ENCODE peak calls at places on chromosomes 5 and 9, in ten cellular contexts. P, T, A, B, Q, Z, Y, X, V and S are unnamed samples. For H3K4me1, the result is how much of the 10 kb centered on the place peaks cover.

GRCh38 chr5:101278011-101278687 is 375.1 kb upstream of the ST8SIA4 start:
- DNase-seq in Y (no peak), V (no peak), Z (no peak), P (no peak), Q (no peak), B (no peak), A (no peak), T (peak), X (no peak), S (no peak)

GRCh38 chr9:115416299-115416698 is 298.3 kb upstream of the TNC start:
- DNase-seq in Y (no peak), X (no peak), B (no peak), T (no peak), P (no peak), V (no peak), Z (no peak), A (no peak), Q (no peak), S (no peak)

GRCh38 chr5:68330564-68330963 is 115.0 kb downstream of the PIK3R1 start:
- DNase-seq in Y (no peak), V (no peak), Q (no peak), Z (no peak), B (no peak), P (no peak), X (no peak), T (no peak), A (no peak), S (no peak)

GRCh38 chr9:113973963-113974413 is 97.9 kb downstream of the ZNF618 start:
- DNase-seq in P (no peak), X (no peak), A (no peak), T (no peak), V (no peak), Q (no peak), B (no peak), Z (no peak), Y (no peak), S (peak)

GRCh38 chr5:111930407-111930806 is 173.4 kb upstream of the NREP start:
- DNase-seq in A (no peak), P (no peak), X (no peak), Y (no peak), Z (no peak), Q (no peak), V (no peak), T (peak), B (no peak), S (no peak)

GRCh38 chr5:160133071-160133917 is 14.0 kb upstream of the PWWP2A start:
- DNase-seq in A (no peak), V (no peak), Y (peak), T (peak), Q (peak), P (peak), X (no peak), B (no peak), Z (peak), S (peak)

GRCh38 chr5:111694183-111694582 is 62.8 kb downstream of the NREP start:
- DNase-seq in X (no peak), A (no peak), Q (no peak), B (no peak), Y (no peak), P (no peak), V (no peak), Z (no peak), T (peak), S (no peak)

GRCh38 chr9:104987743-104988142 is 59.8 kb upstream of the ABCA1 start:
- DNase-seq in Y (no peak), Q (no peak), X (no peak), T (no peak), V (no peak), P (no peak), B (no peak), A (no peak), Z (no peak), S (no peak)

GRCh38 chr9:133634024-133634691 is 2.0 kb upstream of the DBH start:
- DNase-seq in A (no peak), P (no peak), B (no peak), X (no peak), T (no peak), Z (no peak), V (no peak), Q (no peak), Y (no peak), S (no peak)

GRCh38 chr5:173474881-173475287 is 141.6 kb downstream of the BOD1 start:
- DNase-seq in P (no peak), B (no peak), Q (no peak), A (no peak), Y (no peak), V (no peak), T (peak), X (no peak), Z (no peak), S (no peak)

GRCh38 chr9:114483499-114483898 is 21.8 kb downstream of the WHRN start:
- DNase-seq in T (no peak), X (no peak), Y (no peak), Z (no peak), P (no peak), Q (no peak), B (no peak), A (no peak), V (no peak), S (no peak)

GRCh38 chr9:135905380-135906282 is 1.7 kb downstream of the CAMSAP1 start:
- DNase-seq in V (no peak), Z (no peak), Q (no peak), P (peak), B (no peak), A (no peak), T (peak), X (peak), Y (no peak), S (no peak)

GRCh38 chr9:11356101-11356500 is 743.3 kb upstream of the PTPRD start:
- DNase-seq in Q (no peak), B (no peak), T (no peak), Z (no peak), Y (no peak), A (no peak), X (no peak), V (no peak), P (no peak), S (no peak)

GRCh38 chr9:115058684-115059315 is 59.2 kb downstream of the TNC start:
- DNase-seq in A (no peak), Z (no peak), B (no peak), T (peak), V (no peak), Y (no peak), X (no peak), Q (no peak), P (no peak), S (no peak)

GRCh38 chr9:70255521-70255920 is 3.3 kb upstream of the SMC5 start:
- DNase-seq in B (no peak), Z (no peak), T (peak), P (no peak), X (no peak), V (no peak), A (no peak), Q (no peak), Y (no peak), S (no peak)

GRCh38 chr9:87594662-87595061 is 97.0 kb downstream of the DAPK1 start:
- DNase-seq in T (no peak), V (no peak), A (no peak), Z (no peak), Q (no peak), B (no peak), X (no peak), Y (no peak), P (no peak), S (peak)

GRCh38 chr5:78779771-78780616 is 131.4 kb upstream of the LHFPL2 start:
- DNase-seq in X (no peak), V (no peak), T (peak), Q (no peak), Z (peak), B (no peak), Y (no peak), A (no peak), P (no peak), S (no peak)

GRCh38 chr5:147332643-147333042 is 97.8 kb downstream of the STK32A start:
- DNase-seq in Q (no peak), T (no peak), Y (no peak), X (no peak), Z (no peak), V (no peak), B (no peak), A (no peak), P (no peak), S (no peak)

GRCh38 chr9:91740713-91741112 is 209.3 kb downstream of the ROR2 start:
- DNase-seq in X (no peak), Z (no peak), P (peak), A (no peak), T (peak), V (peak), Y (peak), B (no peak), Q (no peak), S (peak)

GRCh38 chr9:76868897-76869296 is 37.0 kb downstream of the PRUNE2 start:
- DNase-seq in B (no peak), Z (no peak), Q (no peak), T (no peak), P (no peak), A (no peak), Y (no peak), X (no peak), V (no peak), S (no peak)

GRCh38 chr9:116469128-116469527 is 218.0 kb upstream of the TRIM32 start:
- DNase-seq in Q (no peak), X (no peak), T (no peak), B (no peak), Z (no peak), V (no peak), Y (no peak), P (no peak), A (no peak), S (no peak)

GRCh38 chr9:3241290-3241689 is 284.5 kb downstream of the RFX3 start:
- DNase-seq in Y (no peak), Z (no peak), T (peak), A (no peak), B (no peak), P (peak), X (no peak), Q (no peak), V (no peak), S (peak)

GRCh38 chr9:136277746-136278145 is 26.1 kb downstream of the CCDC187 start:
- DNase-seq in T (no peak), V (no peak), A (no peak), P (no peak), X (no peak), B (no peak), Y (no peak), Z (no peak), Q (no peak), S (no peak)

GRCh38 chr9:29802454-29802853 is 2229.2 kb upstream of the C9orf72 start:
- DNase-seq in T (no peak), Q (no peak), Y (no peak), X (no peak), V (no peak), A (no peak), Z (no peak), P (no peak), B (no peak), S (no peak)

GRCh38 chr9:35195683-35196082 is 33.9 kb downstream of the UNC13B start:
- DNase-seq in V (no peak), A (no peak), B (no peak), Y (no peak), Q (no peak), X (no peak), P (no peak), Z (peak), T (peak), S (no peak)

GRCh38 chr9:35191105-35191504 is 29.3 kb downstream of the UNC13B start:
- DNase-seq in X (no peak), Z (no peak), B (no peak), P (no peak), T (no peak), Y (no peak), V (no peak), Q (no peak), A (no peak), S (no peak)

GRCh38 chr9:35198191-35198590 is 36.4 kb downstream of the UNC13B start:
- DNase-seq in T (no peak), Z (no peak), Q (no peak), V (no peak), B (no peak), Y (no peak), X (no peak), P (no peak), A (no peak), S (no peak)

DNA sequence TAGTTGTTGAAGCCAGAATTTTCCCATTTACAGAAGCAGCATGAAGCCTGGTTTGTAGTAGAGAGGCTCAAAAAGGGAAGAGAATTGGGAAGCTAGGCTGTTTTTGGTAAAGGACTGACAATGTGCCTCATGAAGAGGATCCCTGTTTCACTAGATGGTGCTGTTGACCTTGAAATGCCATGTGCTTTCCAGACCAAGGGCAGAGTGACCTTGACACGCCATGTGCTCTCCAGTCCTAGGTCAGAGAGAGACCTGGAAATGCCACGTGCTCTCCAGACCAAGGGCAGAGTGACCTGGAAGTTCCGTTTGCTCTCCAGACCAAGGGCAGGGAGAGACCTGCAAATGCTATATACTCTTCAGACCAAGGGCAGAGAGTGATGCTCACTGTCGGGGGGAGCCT is 32.0 kb downstream of the UNC13B start:
- DNase-seq in X (no peak), A (no peak), Y (no peak), P (no peak), Z (no peak), Q (no peak), T (peak), V (no peak), B (no peak), S (no peak)
- TF ChIP-seq CTCF in X (peak), A (no peak), Y (no peak), P (no peak), Z (peak), Q (peak), T (no peak), V (no peak), B (no peak), S (no peak)

GRCh38 chr5:25754895-25755294 is 1110.1 kb upstream of the CDH10 start:
- DNase-seq in Q (no peak), P (no peak), Y (no peak), X (peak), T (no peak), A (no peak), B (no peak), V (no peak), Z (no peak), S (no peak)
- H3K4me1 ChIP-seq in Q (under half), P (under half), Y (under half), X (under half), T (under half), A (under half), B (under half), V (under half), Z (under half), S (under half)

DNA sequence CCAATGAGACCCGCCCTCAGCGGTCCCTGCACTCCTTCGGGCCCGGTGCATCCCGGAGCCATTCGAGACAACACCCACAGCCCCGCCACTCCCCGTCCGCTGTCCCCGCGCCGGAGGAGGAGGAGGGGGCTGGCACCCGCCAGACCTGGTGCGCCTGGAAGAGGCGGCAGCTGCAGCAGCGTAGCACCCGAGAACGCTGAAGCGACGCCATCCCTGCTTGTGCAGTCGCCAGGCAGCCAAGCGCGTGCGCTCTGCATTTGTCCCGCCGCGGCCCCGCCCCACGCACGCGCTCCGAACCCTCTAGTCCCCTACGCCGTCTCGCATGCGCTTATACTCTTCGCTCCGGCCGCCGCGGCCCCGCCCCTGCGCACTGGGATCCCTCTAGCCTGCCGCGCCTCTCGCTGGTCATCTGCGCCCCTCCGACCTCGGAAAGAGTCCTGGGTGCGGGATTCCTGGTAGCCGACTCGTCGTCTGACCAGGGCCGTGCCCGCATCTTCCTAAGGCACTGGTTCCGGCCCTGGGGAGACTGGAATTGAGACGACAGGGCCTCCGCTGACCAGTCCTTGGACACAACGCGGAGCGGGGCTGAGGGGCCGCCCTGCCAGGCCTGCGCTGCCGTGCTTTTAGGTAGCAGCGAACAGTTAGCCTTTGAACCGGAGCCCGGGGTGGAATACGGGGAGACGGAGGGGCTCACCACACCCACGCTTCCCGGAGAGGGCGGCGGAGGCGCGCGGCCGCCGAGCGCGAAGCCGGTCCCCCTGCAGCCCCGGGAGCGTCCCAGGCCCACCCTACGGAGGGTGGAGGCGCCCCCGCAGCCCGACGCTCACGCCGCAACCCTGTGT is at the start of gene MRNIP:
- DNase-seq in T (peak), Z (peak), B (peak), V (peak), X (peak), Y (peak), Q (peak), A (peak), P (peak), S (peak)
- TF ChIP-seq CTCF in T (no peak), Z (peak), B (peak), V (no peak), X (no peak), Y (no peak), Q (peak), A (no peak), P (peak), S (no peak)

GRCh38 chr5:151153766-151154272 is 3.8 kb downstream of the ANXA6 start:
- DNase-seq in P (no peak), V (no peak), Y (no peak), B (no peak), A (no peak), X (no peak), Q (no peak), T (no peak), Z (no peak), S (no peak)
- H3K4me1 ChIP-seq in P (half or more), V (under half), Y (under half), B (under half), A (half or more), X (under half), Q (half or more), T (under half), Z (under half), S (under half)

DNA sequence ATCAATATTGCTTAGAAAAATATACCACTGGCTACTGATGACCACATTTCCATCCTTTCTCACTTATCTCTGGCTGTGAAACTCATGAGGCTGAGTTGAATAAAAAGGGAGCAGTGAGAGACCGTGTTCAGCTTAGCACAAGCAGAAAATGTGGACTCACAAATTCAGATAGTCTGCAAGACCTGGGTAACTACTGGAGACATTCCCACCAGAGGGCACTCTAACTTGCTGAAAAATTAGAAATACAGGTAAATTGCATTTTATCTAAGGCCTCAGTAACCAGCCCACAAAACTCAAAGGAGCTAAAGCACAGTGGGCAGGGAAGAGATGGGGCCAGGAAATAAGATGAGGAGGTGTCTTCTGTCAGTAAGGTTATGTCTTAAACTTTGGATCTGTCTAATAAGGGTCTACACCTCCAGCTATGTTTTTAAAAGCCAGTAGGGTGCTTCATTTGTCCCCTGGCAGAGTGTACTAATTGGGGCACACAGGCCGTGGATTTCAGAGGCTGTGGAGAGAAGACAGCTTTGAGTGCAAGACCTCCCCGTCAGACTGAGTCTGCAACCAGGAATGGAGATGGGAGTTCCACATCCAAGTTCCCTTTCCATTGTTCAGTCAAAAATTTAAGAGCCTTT is 8.7 kb upstream of the NDUFB6 start:
- DNase-seq in X (peak), A (no peak), Y (peak), T (peak), P (peak), V (no peak), Q (peak), Z (peak), B (no peak), S (peak)
- TF ChIP-seq CTCF in X (peak), A (peak), Y (peak), T (peak), P (peak), V (no peak), Q (peak), Z (peak), B (no peak), S (peak)

GRCh38 chr9:127135056-127135745 is 12.8 kb upstream of the ANGPTL2 start:
- DNase-seq in T (no peak), B (no peak), P (no peak), Z (no peak), Q (no peak), X (no peak), Y (no peak), A (no peak), V (no peak), S (no peak)
- H3K4me1 ChIP-seq in T (under half), B (under half), P (under half), Z (under half), Q (half or more), X (under half), Y (under half), A (under half), V (under half), S (under half)